ENCODE peak calls at places on chromosome X, in seven cellular contexts. G is T-helper 9 cell; Q is tibial artery; M is effector memory CD4-positive, alpha-beta T cell; C is pancreas; I is stimulated activated CD8-positive, alpha-beta memory T cell treated with anti-CD3 and anti-CD28 coated beads, Interleukin-15, amount 100 ng/mL, for 4 hours; F is NCI-H1105 treated with DMSO at 0.1 percent for 48 hours. R is an unnamed sample.

GRCh38 chrX:39814391-39814790 is 283.4 kb downstream of the BCOR start:
- DNase-seq in M (peak), I (no peak), F (peak), G (peak), C (no peak), Q (no peak), R (no peak)

GRCh38 chrX:72045552-72046277 is 86.0 kb downstream of the RTL5 start:
- DNase-seq in G (no peak), F (no peak), I (no peak), M (no peak), C (no peak), Q (no peak), R (peak)

GRCh38 chrX:22041931-22042530 is 9.9 kb downstream of the PHEX start:
- DNase-seq in F (peak), G (no peak), Q (no peak), I (no peak), M (no peak), C (no peak), R (peak)

GRCh38 chrX:97405031-97405685 is 521.5 kb downstream of the RPA4 start:
- DNase-seq in F (no peak), Q (no peak), M (no peak), G (no peak), C (no peak), I (no peak), R (no peak)

GRCh38 chrX:65926095-65927019 is 113.5 kb downstream of the VSIG4 start:
- DNase-seq in Q (no peak), C (no peak), I (no peak), M (no peak), G (peak), F (no peak), R (no peak)

GRCh38 chrX:43176686-43177085 is 398.7 kb upstream of the PPP1R2C start:
- DNase-seq in G (no peak), I (no peak), Q (no peak), C (no peak), F (no peak), M (no peak), R (no peak)

GRCh38 chrX:31353095-31353494 is 281.3 kb upstream of the FTHL17 start:
- DNase-seq in Q (no peak), G (no peak), C (no peak), I (no peak), F (no peak), M (no peak), R (no peak)

GRCh38 chrX:19535481-19535880 is 20.2 kb upstream of the MAP3K15 start:
- DNase-seq in I (no peak), F (peak), G (no peak), C (no peak), M (no peak), Q (no peak), R (no peak)

GRCh38 chrX:67734111-67734753 is 190.4 kb downstream of the AR start:
- DNase-seq in I (no peak), C (no peak), F (no peak), G (no peak), M (no peak), Q (no peak), R (no peak)

GRCh38 chrX:9558615-9559014 is 93.8 kb downstream of the TBL1X start:
- DNase-seq in M (no peak), F (no peak), C (no peak), G (no peak), I (no peak), Q (no peak), R (no peak)

GRCh38 chrX:10648608-10649007 is 28.2 kb upstream of the MID1 start:
- DNase-seq in F (no peak), Q (no peak), G (no peak), M (no peak), I (no peak), C (no peak), R (no peak)

GRCh38 chrX:133435544-133436124 is 20.3 kb upstream of the GPC4 start:
- DNase-seq in I (no peak), F (no peak), C (no peak), G (no peak), M (no peak), Q (no peak), R (no peak)

GRCh38 chrX:130575831-130576404 is 174.1 kb downstream of the RBMX2 start:
- DNase-seq in I (no peak), M (no peak), F (peak), G (peak), Q (peak), C (peak), R (peak)

GRCh38 chrX:107856289-107856688 is 30.6 kb downstream of the MID2 start:
- DNase-seq in F (no peak), C (no peak), M (no peak), G (no peak), Q (no peak), I (no peak), R (no peak)

GRCh38 chrX:21176927-21177571 is 197.2 kb upstream of the CNKSR2 start:
- DNase-seq in I (no peak), F (no peak), G (no peak), Q (no peak), M (no peak), C (no peak), R (no peak)

GRCh38 chrX:46582325-46582724 is 8.8 kb downstream of the CHST7 start:
- DNase-seq in M (no peak), Q (no peak), F (no peak), C (no peak), G (no peak), I (no peak), R (no peak)

GRCh38 chrX:74419861-74420193 is 1.5 kb upstream of the SLC16A2 start:
- DNase-seq in I (no peak), Q (no peak), G (no peak), F (peak), M (no peak), C (peak), R (peak)

GRCh38 chrX:3549442-3549875 is 164.0 kb downstream of the PRKX start:
- DNase-seq in F (no peak), I (no peak), Q (no peak), G (no peak), C (peak), M (no peak), R (peak)

GRCh38 chrX:13088155-13088485 is 43.7 kb upstream of the FAM9C start:
- DNase-seq in Q (no peak), G (no peak), C (no peak), M (no peak), I (no peak), F (no peak), R (no peak)

GRCh38 chrX:134624046-134624430 is 34.2 kb downstream of the PLAC1 start:
- DNase-seq in I (no peak), F (no peak), C (no peak), G (no peak), Q (no peak), M (no peak), R (no peak)

GRCh38 chrX:144075432-144075831 is 191.6 kb downstream of the UBE2NL start:
- DNase-seq in F (no peak), M (no peak), I (no peak), G (no peak), C (no peak), Q (no peak), R (no peak)

GRCh38 chrX:9997524-9997923 is 30.4 kb downstream of the CLDN34 start:
- DNase-seq in Q (no peak), G (no peak), C (no peak), M (peak), F (no peak), I (no peak), R (no peak)

GRCh38 chrX:10189317-10190268 is 32.8 kb downstream of the CLCN4 start:
- DNase-seq in C (peak), M (peak), I (peak), F (peak), G (peak), Q (peak), R (peak)

GRCh38 chrX:153492153-153492454 is 2.7 kb upstream of the BGN start:
- DNase-seq in F (no peak), I (no peak), Q (no peak), M (no peak), G (no peak), C (no peak), R (no peak)

GRCh38 chrX:54045563-54046228 is 1.4 kb upstream of the PHF8 start:
- DNase-seq in F (no peak), G (no peak), M (no peak), I (no peak), Q (no peak), C (no peak), R (peak)

GRCh38 chrX:43349363-43349762 is 306.7 kb upstream of the MAOA start:
- DNase-seq in F (peak), G (peak), C (peak), M (no peak), Q (no peak), I (no peak), R (peak)

GRCh38 chrX:53256446-53257041 is 24.8 kb downstream of the IQSEC2 start:
- DNase-seq in G (no peak), I (no peak), C (no peak), M (no peak), F (no peak), Q (no peak), R (no peak)

GRCh38 chrX:33171071-33171470 is 40.3 kb downstream of the DMD start:
- DNase-seq in I (no peak), Q (no peak), C (no peak), F (no peak), G (no peak), M (no peak), R (no peak)

GRCh38 chrX:136395271-136395670 is 92.5 kb upstream of the BRS3 start:
- DNase-seq in C (no peak), I (no peak), Q (no peak), M (no peak), F (no peak), G (no peak), R (no peak)

GRCh38 chrX:129955682-129956081 is 26.8 kb upstream of the BCORL1 start:
- DNase-seq in C (no peak), Q (no peak), I (no peak), F (no peak), G (no peak), M (no peak), R (no peak)

GRCh38 chrX:50066318-50066937 is 134.4 kb downstream of the AKAP4 start:
- DNase-seq in F (no peak), Q (no peak), M (no peak), G (no peak), C (no peak), I (no peak), R (no peak)

GRCh38 chrX:149060921-149061320 is 444.2 kb downstream of the IDS start:
- DNase-seq in I (no peak), G (no peak), M (no peak), F (no peak), C (no peak), Q (no peak), R (no peak)

GRCh38 chrX:104135677-104136076 is 21.1 kb downstream of the SLC25A53 start:
- DNase-seq in C (no peak), I (no peak), F (no peak), M (no peak), Q (no peak), G (no peak), R (no peak)

GRCh38 chrX:101206471-101206870 is 13.1 kb upstream of the DRP2 start:
- DNase-seq in F (peak), C (no peak), I (no peak), Q (no peak), M (no peak), G (no peak), R (no peak)

GRCh38 chrX:150455220-150455618 is 92.1 kb downstream of the MAMLD1 start:
- DNase-seq in M (no peak), C (no peak), G (no peak), I (no peak), Q (no peak), F (no peak), R (no peak)

GRCh38 chrX:155231163-155231562 is 14.9 kb downstream of the VBP1 start:
- DNase-seq in Q (no peak), C (no peak), G (no peak), I (no peak), F (no peak), M (no peak), R (no peak)

GRCh38 chrX:22165732-22166457 is 106.8 kb upstream of the CBLL2 start:
- DNase-seq in C (no peak), G (no peak), F (no peak), Q (no peak), I (no peak), M (no peak), R (no peak)

GRCh38 chrX:50081282-50081955 is 119.4 kb downstream of the AKAP4 start:
- DNase-seq in G (no peak), I (no peak), M (no peak), Q (peak), F (peak), C (no peak), R (peak)

GRCh38 chrX:13131511-13132137 is 87.2 kb upstream of the FAM9C start:
- DNase-seq in G (no peak), I (no peak), M (no peak), Q (no peak), F (no peak), C (no peak), R (no peak)

R was measured in thyroid gland.